ENCODE peak calls at places on chromosomes 13 and 19, in six cellular contexts. G, H, R, K, F and Y are unnamed samples.

GRCh38 chr13:99407906-99408702 is 93.2 kb upstream of the TM9SF2 start:
- DNase-seq in R (no peak), K (no peak), G (no peak), F (no peak), H (no peak), Y (no peak)

GRCh38 chr13:102945324-102945815 is 99.5 kb downstream of the ERCC5 start:
- DNase-seq in K (no peak), G (no peak), R (no peak), H (no peak), F (no peak), Y (no peak)

GRCh38 chr19:8459520-8460260 is 14.9 kb downstream of the HNRNPM start:
- DNase-seq in R (no peak), F (peak; percentile 85), K (no peak), H (peak; percentile 86), G (peak; percentile 87), Y (no peak)

GRCh38 chr19:45323671-45324081 is 1.0 kb upstream of the CKM start:
- DNase-seq in H (no peak), F (no peak), R (no peak), G (no peak), K (peak; percentile 75), Y (no peak)

GRCh38 chr19:2455481-2456300 is 1.1 kb downstream of the LMNB2 start:
- DNase-seq in R (no peak), F (no peak), H (no peak), K (no peak), G (no peak), Y (no peak)

GRCh38 chr19:50413096-50413495 is 5.6 kb upstream of the SPIB start:
- DNase-seq in K (no peak), G (no peak), R (no peak), F (no peak), H (no peak), Y (no peak)

GRCh38 chr19:55344444-55344843 is 4.8 kb downstream of the KMT5C start:
- DNase-seq in H (no peak), K (no peak), G (no peak), F (no peak), R (no peak), Y (no peak)

GRCh38 chr19:10753305-10753704 is 35.4 kb downstream of the DNM2 start:
- DNase-seq in H (no peak), R (no peak), K (no peak), G (no peak), F (no peak), Y (no peak)

GRCh38 chr13:72757792-72758535 is 23.7 kb downstream of the DIS3 start:
- DNase-seq in G (peak; percentile 8), K (no peak), R (no peak), F (peak; percentile 15), H (peak; percentile 11), Y (no peak)

GRCh38 chr19:53554804-53555203 is 16.9 kb downstream of the ZNF331 start:
- DNase-seq in R (no peak), K (no peak), G (no peak), F (no peak), H (no peak), Y (no peak)

GRCh38 chr19:1873524-1874473 is 10.4 kb upstream of the KLF16 start:
- DNase-seq in G (peak; percentile 47), R (no peak), K (no peak), H (no peak), F (no peak), Y (no peak)

GRCh38 chr19:34365463-34366401 is 736 bp downstream of the GPI start:
- DNase-seq in F (peak; percentile 43), H (peak; percentile 32), G (peak; percentile 45), K (peak; percentile 47), R (peak; percentile 10), Y (peak; percentile 27)

GRCh38 chr13:46684287-46685001 is 112.5 kb downstream of the ESD start:
- DNase-seq in H (no peak), K (peak; percentile 87), R (no peak), F (peak; percentile 14), G (no peak), Y (no peak)

GRCh38 chr19:54654447-54655321 is 8.1 kb upstream of the LILRB4 start:
- DNase-seq in R (no peak), F (no peak), K (peak; percentile 20), G (no peak), H (no peak), Y (no peak)